ENCODE peak calls at places on chromosomes 13 and 19, in nine cellular contexts. U is BE2C, R is neural progenitor cell, T is DND-41, D is endodermal cell, W is ovary, H is tibial nerve, N is pancreas, F is cardiac muscle cell. P is an unnamed sample. For H3K4me1 and H3K27me3, the result is how much of the 10 kb centered on the place peaks cover.

GRCh38 chr19:54137913-54138776 is 583 bp downstream of the CNOT3 start:
- DNase-seq in U (peak), R (peak), T (peak), D (peak), W (peak), H (no peak), N (peak), F (peak), P (peak)

GRCh38 chr13:69565334-69565733 is 542.3 kb upstream of the ATXN8OS start:
- DNase-seq in U (peak), R (peak), T (no peak), D (peak), W (no peak), H (no peak), N (no peak), F (no peak), P (no peak)

GRCh38 chr19:29326849-29327840 is 114.2 kb upstream of the UQCRFS1 start:
- DNase-seq in U (no peak), R (no peak), T (no peak), D (peak), W (no peak), H (no peak), N (no peak), F (no peak), P (no peak)

GRCh38 chr19:54418030-54418929 is 3.0 kb downstream of the TTYH1 start:
- DNase-seq in U (no peak), R (peak), T (no peak), D (peak), W (no peak), H (no peak), N (no peak), F (no peak), P (no peak)

GRCh38 chr19:45117167-45117594 is 24.2 kb downstream of the PPP1R37 start:
- DNase-seq in U (peak), R (peak), T (peak), D (peak), W (no peak), H (no peak), N (no peak), F (peak), P (no peak)

GRCh38 chr13:22235285-22235949 is 564.5 kb downstream of the FGF9 start:
- DNase-seq in U (no peak), R (peak), T (no peak), D (peak), W (peak), H (no peak), N (no peak), F (peak), P (no peak)

GRCh38 chr19:45234089-45234869 is 10.9 kb downstream of the EXOC3L2 start:
- DNase-seq in U (no peak), R (peak), T (no peak), D (peak), W (no peak), H (no peak), N (no peak), F (peak), P (no peak)

GRCh38 chr19:58362272-58362994 is at the start of gene ZNF497:
- DNase-seq in U (peak), R (peak), T (peak), D (peak), W (peak), H (peak), N (peak), F (peak), P (peak)

GRCh38 chr19:22784051-22784450 is at the start of gene ZNF99:
- DNase-seq in U (peak), R (no peak), T (no peak), D (no peak), W (peak), H (peak), N (no peak), F (no peak), P (no peak)

GRCh38 chr19:35357867-35358573 is at the start of gene FFAR3:
- DNase-seq in U (peak), R (no peak), T (peak), D (peak), W (no peak), H (peak), N (peak), F (no peak), P (no peak)

GRCh38 chr13:30033681-30034447 is 183.4 kb upstream of the UBL3 start:
- DNase-seq in U (no peak), R (no peak), T (no peak), D (peak), W (no peak), H (no peak), N (no peak), F (peak), P (no peak)

GRCh38 chr13:40153516-40153915 is 498.1 kb downstream of the COG6 start:
- DNase-seq in U (no peak), R (no peak), T (no peak), D (no peak), W (no peak), H (no peak), N (peak), F (no peak), P (no peak)

GRCh38 chr13:97429681-97430081 is 4.3 kb upstream of the RAP2A start:
- DNase-seq in U (no peak), R (no peak), T (no peak), D (no peak), W (no peak), H (no peak), N (no peak), F (no peak), P (no peak)

GRCh38 chr13:105979586-105979985 is 555.9 kb downstream of the EFNB2 start:
- DNase-seq in U (no peak), R (peak), T (no peak), D (no peak), W (no peak), H (no peak), N (peak), F (peak), P (no peak)

GRCh38 chr13:28485551-28485950 is 9.4 kb downstream of the FLT1 start:
- DNase-seq in U (no peak), R (no peak), T (no peak), D (peak), W (no peak), H (no peak), N (no peak), F (no peak), P (no peak)

GRCh38 chr13:28488376-28489005 is 6.4 kb downstream of the FLT1 start:
- DNase-seq in U (no peak), R (no peak), T (no peak), D (no peak), W (no peak), H (no peak), N (no peak), F (no peak), P (no peak)

GRCh38 chr13:28485097-28485496 is 9.8 kb downstream of the FLT1 start:
- DNase-seq in U (no peak), R (no peak), T (no peak), D (no peak), W (no peak), H (no peak), N (no peak), F (no peak), P (no peak)

GRCh38 chr13:28483313-28483931 is 11.5 kb downstream of the FLT1 start:
- DNase-seq in U (no peak), R (no peak), T (no peak), D (no peak), W (no peak), H (no peak), N (no peak), F (no peak), P (no peak)

GRCh38 chr13:28486144-28486543 is 8.8 kb downstream of the FLT1 start:
- DNase-seq in U (no peak), R (no peak), T (no peak), D (no peak), W (no peak), H (no peak), N (no peak), F (no peak), P (no peak)
- H3K4me1 ChIP-seq in U (under half), R (under half), T (under half), D (under half), W (under half), H (under half), N (under half), F (under half), P (under half)

GRCh38 chr19:1760020-1760419 is 6.7 kb downstream of the ONECUT3 start:
- DNase-seq in U (no peak), R (peak), T (no peak), D (peak), W (no peak), H (no peak), N (no peak), F (no peak), P (no peak)
- H3K27me3 ChIP-seq in U (half or more), R (half or more), T (under half), D (half or more), W (under half), H (under half), N (under half), F (half or more), P (under half)

GRCh38 chr19:897442-898039 is 4.3 kb downstream of the RNU6-9 start:
- DNase-seq in U (no peak), R (peak), T (no peak), D (peak), W (no peak), H (no peak), N (no peak), F (no peak), P (no peak)
- TF ChIP-seq CTCF in U (no peak), R (peak), T (no peak), D (peak), W (no peak), H (no peak), N (no peak), F (peak), P (no peak)

GRCh38 chr19:46731007-46731501 is 14.1 kb upstream of the PRKD2 start:
- DNase-seq in U (peak), R (no peak), T (no peak), D (no peak), W (no peak), H (no peak), N (no peak), F (no peak), P (no peak)

GRCh38 chr19:46733693-46734240 is 12.1 kb upstream of the FKRP start:
- DNase-seq in U (no peak), R (no peak), T (no peak), D (no peak), W (no peak), H (no peak), N (peak), F (no peak), P (no peak)

GRCh38 chr19:46731584-46731983 is 14.3 kb upstream of the FKRP start:
- DNase-seq in U (no peak), R (no peak), T (no peak), D (no peak), W (no peak), H (no peak), N (no peak), F (no peak), P (no peak)

GRCh38 chr19:46732966-46733692 is 12.7 kb upstream of the FKRP start:
- DNase-seq in U (peak), R (no peak), T (no peak), D (no peak), W (no peak), H (no peak), N (peak), F (no peak), P (no peak)

DNA sequence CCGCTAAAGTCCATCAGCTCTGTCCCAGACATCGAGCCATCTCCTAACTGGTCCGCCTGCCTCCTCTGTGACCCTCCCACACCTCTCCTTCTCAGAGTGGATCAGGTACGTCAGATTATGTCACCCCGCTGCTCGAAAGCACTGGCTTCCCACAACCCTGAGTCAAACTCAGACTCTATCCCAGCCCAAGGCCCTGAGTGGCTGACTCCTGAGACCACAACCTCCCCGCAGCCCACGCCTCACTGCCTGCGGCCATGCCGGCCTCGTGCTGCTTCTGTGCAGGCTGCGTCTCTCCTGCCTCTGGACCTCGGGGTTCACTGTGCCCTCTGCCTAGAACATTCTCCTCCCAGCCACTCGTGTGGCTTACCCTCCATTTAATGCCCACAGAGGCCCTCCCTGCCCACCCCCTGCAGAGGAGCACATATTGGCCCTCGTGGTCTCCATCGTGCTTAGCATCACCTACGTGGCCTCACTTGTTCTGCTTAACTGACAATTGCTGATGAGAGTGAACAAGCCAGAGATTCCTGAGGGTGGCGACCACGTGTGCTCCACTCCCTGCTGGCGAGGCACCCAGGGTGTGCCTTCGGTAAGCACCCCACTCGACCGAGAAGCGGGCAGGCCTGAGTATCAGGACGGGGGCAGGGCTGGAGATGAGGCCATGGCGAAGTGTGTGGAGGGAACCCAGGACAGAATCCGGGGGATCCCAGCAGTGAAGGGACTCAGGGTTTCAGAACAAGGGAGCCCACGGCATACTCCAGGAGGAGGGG is 13.5 kb upstream of the FKRP start:
- DNase-seq in U (peak), R (no peak), T (no peak), D (no peak), W (no peak), H (no peak), N (peak), F (no peak), P (no peak)
- H3K4me1 ChIP-seq in U (under half), R (under half), T (under half), D (under half), W (under half), H (under half), N (under half), F (under half), P (under half)

DNA sequence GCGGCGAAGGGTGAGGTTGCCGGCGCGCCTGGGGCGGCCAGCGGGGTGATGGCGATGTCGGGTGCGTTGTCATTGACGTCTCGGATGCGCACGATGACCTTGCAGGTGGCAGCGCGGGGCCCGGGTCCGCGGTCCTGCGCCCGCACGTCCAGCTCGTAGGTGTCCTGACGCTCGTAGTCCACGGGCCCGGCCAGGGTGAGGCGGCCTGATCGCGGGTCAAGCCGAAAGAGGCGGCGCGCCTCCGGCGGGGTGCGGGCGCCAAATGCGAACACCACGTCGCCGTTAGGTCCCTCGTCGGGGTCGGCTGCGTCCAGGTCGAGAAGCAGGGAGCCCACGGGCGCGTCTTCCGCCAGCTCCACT is 1.1 kb downstream of the PCDH8 start:
- DNase-seq in U (no peak), R (no peak), T (no peak), D (no peak), W (no peak), H (no peak), N (no peak), F (no peak), P (no peak)
- H3K27me3 ChIP-seq in U (half or more), R (half or more), T (under half), D (half or more), W (under half), H (under half), N (under half), F (half or more), P (under half)

GRCh38 chr13:102774596-102775375 is 1.2 kb upstream of the TEX30 start:
- DNase-seq in U (no peak), R (peak), T (peak), D (no peak), W (no peak), H (no peak), N (no peak), F (no peak), P (no peak)

GRCh38 chr13:102771298-102772041 is 2.1 kb downstream of the TEX30 start:
- DNase-seq in U (no peak), R (no peak), T (no peak), D (no peak), W (no peak), H (no peak), N (no peak), F (no peak), P (no peak)

GRCh38 chr13:102772042-102772425 is 1.6 kb downstream of the TEX30 start:
- DNase-seq in U (no peak), R (no peak), T (no peak), D (no peak), W (no peak), H (no peak), N (no peak), F (no peak), P (no peak)

GRCh38 chr13:102774210-102774560 is 599 bp upstream of the TEX30 start:
- DNase-seq in U (no peak), R (no peak), T (no peak), D (no peak), W (no peak), H (no peak), N (peak), F (no peak), P (no peak)

DNA sequence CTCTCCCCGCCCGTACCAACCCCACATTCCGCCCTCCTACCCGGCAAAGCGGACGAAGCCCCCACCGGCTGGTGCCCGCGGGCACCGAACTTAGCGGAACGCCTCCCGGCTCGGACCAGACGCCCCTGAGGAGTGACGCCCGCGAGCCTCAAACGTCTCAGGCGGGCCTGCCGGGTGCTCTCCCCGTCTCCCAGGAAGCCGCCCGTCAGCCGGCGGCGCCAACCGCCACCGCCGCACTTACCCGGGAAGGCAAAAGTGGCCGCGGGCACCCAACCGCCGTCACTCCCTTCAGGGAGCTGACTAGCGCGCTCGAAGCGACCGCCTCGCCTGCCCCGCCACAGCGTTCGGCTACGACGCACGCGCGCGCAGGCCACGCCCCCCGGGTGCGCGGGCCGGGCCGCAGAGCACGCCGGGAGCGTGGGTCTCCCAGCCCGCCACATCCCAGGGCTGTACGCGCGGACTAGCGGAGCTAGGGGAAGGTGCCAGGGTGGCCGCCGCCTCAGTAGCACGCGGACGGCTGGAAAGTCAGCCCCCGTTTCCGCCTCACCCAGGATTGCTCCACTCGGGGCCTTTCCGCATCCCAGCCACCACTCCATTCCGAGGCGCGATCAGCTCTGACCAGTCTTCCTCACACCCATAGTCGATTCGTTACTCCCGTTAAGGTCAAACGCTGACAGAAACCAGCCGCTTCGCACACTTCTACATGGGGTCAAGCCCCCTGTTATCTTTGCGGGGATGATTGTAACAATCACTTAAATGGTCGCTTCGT is at the start of gene TEX30:
- DNase-seq in U (peak), R (peak), T (peak), D (peak), W (peak), H (peak), N (peak), F (peak), P (peak)
- TF ChIP-seq CTCF in U (no peak), R (no peak), T (peak), D (peak), W (peak), H (peak), N (no peak), F (no peak), P (no peak)